ENCODE peak calls at places on chromosomes 12 and 14, in nine cellular contexts. M is heart left ventricle, U is MM.1S, W is AG10803, I is suprapubic skin, V is choroid plexus epithelial cell, O is mucosa of descending colon, Y is WTC11, X is fibroblast of lung. D is an unnamed sample.

GRCh38 chr12:108914031-108914630 is 34.2 kb downstream of the DAO start:
- DNase-seq in I (no peak), O (no peak), U (no peak), Y (no peak), M (no peak), X (peak; percentile 22), W (peak; percentile 64), V (peak; percentile 15), D (no peak)

GRCh38 chr12:88691811-88692210 is 111.5 kb upstream of the KITLG start:
- DNase-seq in Y (no peak), V (peak; percentile 11), W (peak; percentile 46), X (peak; percentile 52), O (no peak), M (no peak), I (no peak), U (no peak), D (no peak)

GRCh38 chr12:100404769-100405407 is 48.0 kb downstream of the SLC17A8 start:
- DNase-seq in Y (peak; percentile 87), W (peak; percentile 41), U (peak; percentile 62), I (no peak), M (no peak), X (peak; percentile 50), V (peak; percentile 46), O (no peak), D (no peak)

GRCh38 chr14:36281309-36281708 is 39.1 kb downstream of the MBIP start:
- DNase-seq in X (no peak), Y (no peak), W (no peak), M (no peak), I (no peak), V (peak; percentile 22), O (no peak), U (no peak), D (no peak)

GRCh38 chr12:52611080-52611468 is 7.3 kb downstream of the KRT73 start:
- DNase-seq in O (no peak), U (no peak), V (no peak), W (no peak), M (no peak), I (no peak), X (no peak), Y (no peak), D (peak; percentile 63)

GRCh38 chr12:62625238-62625637 is 158.6 kb downstream of the MON2 start:
- DNase-seq in M (no peak), V (peak; percentile 76), W (peak; percentile 80), X (no peak), Y (no peak), O (no peak), I (no peak), U (no peak), D (no peak)

GRCh38 chr12:76790564-76791552 is 26.9 kb downstream of the ZDHHC17 start:
- DNase-seq in I (no peak), V (peak; percentile 41), W (peak; percentile 20), M (no peak), U (peak; percentile 48), Y (no peak), X (peak; percentile 52), O (no peak), D (no peak)

GRCh38 chr14:54364555-54365415 is 32.0 kb upstream of the CDKN3 start:
- DNase-seq in U (no peak), Y (no peak), O (no peak), I (peak; percentile 75), X (peak; percentile 38), M (no peak), V (peak; percentile 39), W (peak; percentile 89), D (no peak)

GRCh38 chr12:14854586-14855163 is 11.3 kb upstream of the ART4 start:
- DNase-seq in X (peak; percentile 75), I (no peak), V (peak; percentile 53), U (no peak), O (no peak), W (peak; percentile 52), Y (no peak), M (no peak), D (no peak)

DNA sequence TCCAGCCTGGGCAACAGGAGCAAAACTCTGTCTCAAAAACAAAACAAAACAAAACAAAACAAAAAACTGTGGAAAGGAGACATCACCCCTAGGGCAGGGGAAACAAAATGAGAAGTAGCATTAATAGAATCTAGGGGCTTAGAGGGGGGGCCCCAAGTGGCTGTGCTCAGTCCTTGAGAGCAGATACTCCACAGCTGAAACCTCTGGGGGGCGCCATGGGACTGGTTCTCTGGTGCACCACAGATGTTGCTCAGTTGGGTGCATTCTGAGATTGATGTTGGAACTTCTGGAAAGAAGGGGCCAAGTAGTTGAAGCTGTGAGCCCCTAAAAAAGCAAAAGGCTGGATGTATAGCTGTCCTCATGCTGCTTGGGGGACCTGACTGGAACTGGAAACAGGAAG is 11.8 kb upstream of the SYNE2 start:
- DNase-seq in I (no peak), Y (peak; percentile 75), U (no peak), W (no peak), M (no peak), O (peak; percentile 69), V (peak; percentile 3), X (no peak), D (peak; percentile 27)
- TF ChIP-seq CTCF in I (no peak), Y (peak; percentile 48), U (no peak), W (peak; percentile 9), M (peak; percentile 23), O (no peak), V (no peak), X (no peak), D (no peak)

DNA sequence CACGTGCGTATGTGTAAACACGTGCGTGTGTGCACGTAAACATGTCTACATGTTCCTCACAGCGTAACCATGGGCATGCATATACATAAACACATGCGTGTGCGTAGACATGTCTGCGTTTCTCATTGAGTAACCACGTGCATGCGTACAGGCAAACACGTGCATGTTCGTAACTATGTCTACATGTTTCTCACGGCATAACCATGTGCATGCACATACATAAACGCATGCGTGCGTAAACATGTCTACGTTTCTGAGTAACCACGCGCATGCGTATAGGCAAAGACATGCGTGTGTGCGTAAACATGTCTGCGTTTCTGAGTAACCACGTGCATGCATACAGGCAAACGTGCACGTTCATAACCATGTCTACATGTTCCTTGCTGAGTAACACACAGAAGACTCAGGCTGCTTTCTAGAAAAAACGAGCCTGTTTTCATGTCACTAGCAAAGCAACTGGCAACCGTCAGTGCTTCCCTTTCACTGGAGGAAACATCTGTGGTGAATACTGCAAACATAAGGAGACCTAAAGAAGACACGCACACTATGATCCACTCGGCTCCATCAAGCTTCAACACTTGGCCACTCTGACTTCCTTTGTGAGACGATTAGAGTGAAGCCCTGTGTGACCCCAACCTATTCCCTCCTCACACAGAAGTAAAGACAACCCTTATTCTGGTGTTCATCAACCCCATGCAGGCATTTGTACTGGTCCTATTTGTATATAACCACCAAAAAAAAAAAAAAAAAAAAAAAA is 28.8 kb downstream of the POLE start:
- DNase-seq in M (no peak), X (no peak), O (no peak), V (no peak), I (no peak), Y (no peak), U (no peak), W (no peak), D (no peak)
- TF ChIP-seq CTCF in M (no peak), X (no peak), O (no peak), V (no peak), I (no peak), Y (no peak), U (no peak), W (no peak), D (no peak)

GRCh38 chr14:33432407-33433023 is 493.8 kb downstream of the NPAS3 start:
- DNase-seq in X (peak; percentile 63), W (peak; percentile 41), U (peak; percentile 9), I (no peak), V (peak; percentile 79), Y (no peak), O (peak; percentile 79), M (no peak), D (no peak)
- TF ChIP-seq CTCF in X (peak; percentile 58), W (peak; percentile 59), U (peak; percentile 18), I (peak; percentile 19), V (peak; percentile 72), Y (no peak), O (no peak), M (peak; percentile 56), D (peak; percentile 75)

GRCh38 chr12:92650228-92650822 is 52.5 kb upstream of the PLEKHG7 start:
- DNase-seq in X (no peak), U (no peak), I (no peak), M (no peak), O (no peak), Y (no peak), V (no peak), W (no peak), D (no peak)

GRCh38 chr12:92648242-92649031 is 54.4 kb upstream of the PLEKHG7 start:
- DNase-seq in M (no peak), U (peak; percentile 59), W (peak; percentile 17), V (peak; percentile 21), I (no peak), O (no peak), X (no peak), Y (no peak), D (no peak)

GRCh38 chr12:92654929-92655328 is 47.9 kb upstream of the PLEKHG7 start:
- DNase-seq in M (no peak), O (no peak), V (no peak), W (peak; percentile 93), U (no peak), X (peak; percentile 26), I (no peak), Y (no peak), D (no peak)

DNA sequence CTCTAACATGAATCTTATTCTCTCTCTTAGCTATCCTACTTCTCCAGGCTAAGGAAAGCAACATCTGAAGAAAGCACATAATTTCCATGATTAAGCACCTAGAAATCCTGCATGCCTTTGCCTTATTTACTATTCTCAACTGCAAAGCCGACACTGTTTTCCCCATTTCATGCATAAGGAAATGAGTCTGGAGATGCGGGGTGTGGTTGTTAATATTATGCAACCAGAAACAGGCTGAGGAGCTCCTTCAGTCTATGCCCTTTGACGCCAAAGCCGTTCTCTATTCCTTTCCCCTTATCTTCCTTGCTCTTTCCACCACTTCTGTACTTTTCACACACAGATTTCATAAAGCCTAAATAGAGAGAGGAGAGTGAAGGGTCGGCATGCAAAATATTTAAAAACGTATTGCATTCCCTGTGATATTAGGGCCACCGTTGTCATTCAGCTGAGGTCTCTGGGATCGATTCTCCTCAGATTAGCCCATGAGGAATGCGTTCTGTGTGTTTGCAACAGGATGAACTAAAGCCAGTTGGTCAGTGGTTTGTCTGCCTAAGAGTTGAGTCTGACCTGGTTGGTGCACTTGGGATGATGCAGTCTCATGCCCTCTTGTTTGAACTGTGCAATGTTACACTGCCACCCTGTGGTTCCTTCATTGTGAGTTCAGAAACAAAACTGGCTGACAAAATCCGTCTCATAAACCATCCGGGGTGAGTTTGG is 53.1 kb upstream of the PLEKHG7 start:
- DNase-seq in X (peak; percentile 90), O (peak; percentile 81), U (peak; percentile 74), Y (peak; percentile 50), W (peak; percentile 93), V (peak; percentile 94), I (no peak), M (no peak), D (no peak)
- TF ChIP-seq CTCF in X (peak; percentile 81), O (peak; percentile 45), U (peak; percentile 80), Y (peak; percentile 36), W (peak; percentile 91), V (peak; percentile 86), I (peak; percentile 59), M (peak; percentile 79), D (peak; percentile 82)